ENCODE peak calls at places on chromosomes 7 and 10, in six cellular contexts. G is SK-N-SH, U is PC-3, K is neural progenitor cell, V is GM23338, D is MM.1S. E is an unnamed sample.

GRCh38 chr7:12687213-12688171 is at the start of gene ARL4A:
- DNase-seq in D (peak; percentile 98), V (peak; percentile 100), G (peak; percentile 98), K (peak; percentile 100), U (peak; percentile 98), E (peak; percentile 100)

GRCh38 chr7:98365863-98366561 is 34.9 kb downstream of the BAIAP2L1 start:
- DNase-seq in G (no peak), K (no peak), D (no peak), U (no peak), V (no peak), E (no peak)

GRCh38 chr10:58651040-58651439 is 138.4 kb downstream of the BICC1 start:
- DNase-seq in G (peak; percentile 50), U (no peak), D (no peak), V (no peak), K (no peak), E (peak; percentile 40)

GRCh38 chr7:91836065-91836368 is 44.5 kb downstream of the MTERF1 start:
- DNase-seq in G (no peak), U (peak; percentile 46), V (peak; percentile 14), K (no peak), D (no peak), E (peak; percentile 34)

GRCh38 chr7:55128693-55129394 is 110.0 kb downstream of the EGFR start:
- DNase-seq in V (no peak), G (no peak), U (no peak), K (peak; percentile 31), D (no peak), E (peak; percentile 69)

GRCh38 chr7:101159696-101160674 is 5.4 kb downstream of the VGF start:
- DNase-seq in D (no peak), U (peak; percentile 79), K (no peak), G (peak; percentile 65), V (no peak), E (peak; percentile 70)

GRCh38 chr10:124043310-124044142 is 49.9 kb downstream of the CHST15 start:
- DNase-seq in V (no peak), D (peak; percentile 65), U (no peak), K (no peak), G (no peak), E (no peak)

GRCh38 chr7:101168412-101169049 is 3.2 kb upstream of the VGF start:
- DNase-seq in U (no peak), K (no peak), V (peak; percentile 58), D (no peak), G (no peak), E (no peak)

GRCh38 chr10:51109821-51110533 is 35.7 kb downstream of the PRKG1 start:
- DNase-seq in D (no peak), G (no peak), U (peak; percentile 99), V (no peak), K (no peak), E (peak; percentile 77)

GRCh38 chr10:88337134-88337533 is 246.0 kb downstream of the RNLS start:
- DNase-seq in U (no peak), K (no peak), G (no peak), D (no peak), V (no peak), E (no peak)

GRCh38 chr7:37977243-37977642 is 56.8 kb downstream of the EPDR1 start:
- DNase-seq in V (no peak), D (no peak), U (peak; percentile 83), G (no peak), K (no peak), E (no peak)

GRCh38 chr7:137157256-137157655 is 186.3 kb downstream of the PTN start:
- DNase-seq in U (no peak), D (no peak), V (no peak), G (no peak), K (no peak), E (no peak)

GRCh38 chr7:36710186-36710813 is 14.0 kb downstream of the AOAH start:
- DNase-seq in V (peak; percentile 25), G (no peak), U (no peak), D (no peak), K (no peak), E (no peak)

GRCh38 chr10:96614515-96614914 is 27.7 kb upstream of the TM9SF3 start:
- DNase-seq in V (no peak), G (peak; percentile 36), D (no peak), U (peak; percentile 91), K (no peak), E (peak; percentile 91)

GRCh38 chr7:108973075-108973474 is 403.4 kb downstream of the DNAJB9 start:
- DNase-seq in G (peak; percentile 41), K (peak; percentile 46), V (peak; percentile 55), D (no peak), U (no peak), E (no peak)

GRCh38 chr10:69479737-69480412 is 28.6 kb downstream of the TSPAN15 start:
- DNase-seq in G (no peak), D (no peak), K (no peak), U (no peak), V (no peak), E (peak; percentile 16)

GRCh38 chr7:141785711-141786552 is 4.1 kb upstream of the TAS2R5 start:
- DNase-seq in K (peak; percentile 62), V (peak; percentile 76), U (peak; percentile 69), G (peak; percentile 63), D (peak; percentile 78), E (peak; percentile 62)

GRCh38 chr10:1737222-1738061 is at the start of gene ADARB2:
- DNase-seq in U (no peak), K (peak; percentile 95), V (peak; percentile 91), G (peak; percentile 89), D (no peak), E (peak; percentile 1)

GRCh38 chr10:126312167-126312566 is 76.1 kb downstream of the ADAM12 start:
- DNase-seq in D (no peak), U (no peak), K (no peak), V (no peak), G (no peak), E (no peak)

GRCh38 chr10:112057072-112057471 is 126.5 kb downstream of the GPAM start:
- DNase-seq in V (no peak), D (no peak), G (no peak), U (no peak), K (no peak), E (no peak)

GRCh38 chr7:102152672-102153585 is 133.7 kb upstream of the SH2B2 start:
- DNase-seq in U (peak; percentile 34), D (no peak), V (peak; percentile 95), G (no peak), K (peak; percentile 37), E (peak; percentile 19)

GRCh38 chr10:84811078-84811477 is 482.7 kb downstream of the CCSER2 start:
- DNase-seq in G (no peak), U (no peak), V (no peak), K (peak; percentile 81), D (no peak), E (no peak)

GRCh38 chr10:132774905-132775863 is 10.8 kb downstream of the NKX6-2 start:
- DNase-seq in G (no peak), K (no peak), V (peak; percentile 30), D (no peak), U (no peak), E (no peak)

DNA sequence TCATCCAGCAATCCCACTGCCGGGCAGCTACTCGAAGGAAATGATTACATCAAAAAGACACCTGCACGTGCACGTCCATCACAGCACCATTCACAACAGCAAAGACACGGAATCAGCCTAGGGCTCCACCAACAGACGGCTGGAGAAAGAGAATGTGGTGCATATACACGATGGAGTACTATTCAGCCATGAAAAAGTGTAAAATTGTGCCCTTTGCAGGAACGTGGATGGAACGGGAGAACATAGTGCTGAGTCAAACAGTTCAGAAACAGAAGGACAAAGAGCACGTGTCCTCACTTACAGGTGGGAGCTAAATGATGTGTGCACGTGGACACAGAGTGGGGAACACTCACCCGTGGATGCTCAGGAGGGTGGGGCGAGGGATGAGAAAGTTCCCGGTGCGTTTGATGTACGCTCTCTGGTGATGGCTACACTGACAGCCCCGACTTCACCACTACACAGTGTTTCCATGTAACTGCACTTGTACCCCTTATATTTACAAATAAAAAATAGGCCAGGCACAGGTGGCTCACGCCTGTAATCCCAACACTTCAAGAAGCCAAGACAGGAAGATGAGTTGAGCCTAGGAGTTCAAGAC is 92.0 kb downstream of the PDGFA start:
- DNase-seq in V (no peak), G (no peak), U (no peak), K (no peak), D (no peak), E (no peak)
- TF ChIP-seq EZH2phosphoT487 in V (no peak), G (no peak), U (no peak), K (no peak), D (no peak), E (no peak)

DNA sequence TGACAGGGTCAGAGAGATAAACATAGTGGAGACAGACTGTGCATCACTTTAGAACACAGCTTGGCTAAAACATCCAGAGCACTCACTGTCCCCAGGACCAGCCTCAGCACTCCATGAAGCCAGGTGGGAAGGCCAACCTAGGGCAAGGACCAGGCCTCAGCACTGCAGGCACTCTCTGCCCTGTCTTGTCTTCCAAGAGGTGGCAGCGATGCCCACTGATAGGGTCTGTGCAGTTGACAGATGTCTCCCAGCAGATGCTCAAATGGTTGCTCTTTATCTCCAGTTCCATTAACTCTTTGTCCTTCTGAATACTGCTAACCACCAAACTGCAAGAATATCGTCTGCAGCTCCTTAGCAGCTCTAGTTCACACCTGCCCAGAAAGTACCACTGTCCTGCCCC is 9.1 kb downstream of the DDX56 start:
- DNase-seq in D (no peak), G (no peak), U (no peak), V (no peak), K (no peak), E (no peak)
- H3F3A ChIP-seq in D (peaks cover 16% of the 10 kb centered on the region), G (peaks cover 8% of the 10 kb centered on the region), U (no peaks in the 10 kb centered on the region), V (peaks cover 12% of the 10 kb centered on the region), K (peaks cover 14% of the 10 kb centered on the region), E (peaks cover 13% of the 10 kb centered on the region)

DNA sequence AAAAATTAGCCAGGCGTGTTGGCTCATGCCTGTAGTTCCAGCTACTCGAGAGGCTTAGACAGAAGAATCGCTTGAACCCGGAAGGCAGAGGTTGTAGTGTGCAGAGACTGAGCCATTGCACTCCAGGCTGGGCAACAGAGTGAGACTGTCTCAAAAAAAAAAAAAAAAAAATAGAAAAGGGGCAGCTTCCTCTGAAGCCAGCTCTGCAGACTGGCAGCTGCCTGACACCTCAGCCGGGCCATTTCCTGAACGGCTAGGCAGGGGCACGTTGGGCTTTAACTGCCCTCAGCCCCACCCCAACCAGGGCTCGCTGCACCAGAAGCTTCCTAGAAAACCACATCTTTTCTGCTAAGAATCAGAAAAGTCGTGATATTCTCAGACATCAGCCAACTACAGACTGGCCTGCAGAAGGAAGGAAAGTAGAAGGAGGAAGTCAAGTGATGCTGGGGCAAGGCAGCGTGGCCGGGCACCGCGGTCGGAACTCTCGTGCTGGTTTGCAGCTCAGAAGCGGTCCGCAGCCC is 38.0 kb downstream of the PRKAG2 start:
- DNase-seq in K (no peak), G (no peak), V (no peak), U (no peak), D (peak; percentile 62), E (no peak)
- H3K27ac ChIP-seq in K (no peak overlapping the region), G (no peak overlapping the region), V (no peak overlapping the region), U (no peak overlapping the region), D (no peak overlapping the region), E (no peak overlapping the region)

GRCh38 chr10:117412469-117413005 is 37.3 kb upstream of the PDZD8 start:
- DNase-seq in G (no peak), V (no peak), U (no peak), D (no peak), K (no peak), E (no peak)

GRCh38 chr10:117409549-117410283 is 34.5 kb upstream of the PDZD8 start:
- DNase-seq in G (no peak), V (no peak), D (no peak), K (no peak), U (peak; percentile 20), E (no peak)

GRCh38 chr10:117413928-117414618 is 38.8 kb upstream of the PDZD8 start:
- DNase-seq in K (no peak), D (no peak), V (no peak), U (peak; percentile 91), G (no peak), E (peak; percentile 77)

GRCh38 chr10:117408436-117409384 is 33.5 kb upstream of the PDZD8 start:
- DNase-seq in V (no peak), K (no peak), G (no peak), D (no peak), U (no peak), E (no peak)

GRCh38 chr10:117411440-117412428 is 36.5 kb upstream of the PDZD8 start:
- DNase-seq in V (no peak), D (no peak), K (no peak), G (peak; percentile 68), U (no peak), E (no peak)
- TF ChIP-seq EZH2phosphoT487 in V (no peak), D (no peak), K (no peak), G (no peak), U (no peak), E (no peak)